ENCODE peak calls at places on chromosomes 5 and 9, in six cellular contexts. T is activated CD8-positive, alpha-beta memory T cell treated with anti-CD3 and anti-CD28 coated beads, Interleukin-2, amount 50 U/mL, for 48 hours; O is stimulated activated CD4-positive, alpha-beta T cell treated with anti-CD3 and anti-CD28 coated beads, Interleukin-2, amount 100 ng/mL, for 48 hours; J is IMR-90; Y is ascending aorta; K is AG08396. B is an unnamed sample.

GRCh38 chr5:40991168-40991980 is 79.8 kb downstream of the MROH2B start:
- DNase-seq in T (no peak), O (no peak), J (peak), Y (peak), K (peak), B (no peak)

GRCh38 chr9:76926324-76926731 is 20.4 kb upstream of the PRUNE2 start:
- DNase-seq in T (no peak), O (no peak), J (peak), Y (peak), K (peak), B (no peak)

GRCh38 chr9:120966005-120966369 is 39.4 kb upstream of the TRAF1 start:
- DNase-seq in T (no peak), O (no peak), J (no peak), Y (no peak), K (no peak), B (no peak)

GRCh38 chr5:10474521-10475075 is 32.9 kb downstream of the ROPN1L start:
- DNase-seq in T (no peak), O (no peak), J (peak), Y (no peak), K (no peak), B (no peak)

GRCh38 chr9:109182940-109183798 is 16.1 kb upstream of the FRRS1L start:
- DNase-seq in T (no peak), O (no peak), J (peak), Y (no peak), K (peak), B (no peak)

GRCh38 chr9:114709636-114710035 is 27.6 kb upstream of the TEX48 start:
- DNase-seq in T (no peak), O (no peak), J (no peak), Y (no peak), K (no peak), B (no peak)

GRCh38 chr5:168317521-168318147 is 26.2 kb downstream of the WWC1 start:
- DNase-seq in T (no peak), O (no peak), J (peak), Y (no peak), K (peak), B (peak)

GRCh38 chr9:5375790-5376477 is 36.3 kb upstream of the RLN1 start:
- DNase-seq in T (no peak), O (no peak), J (no peak), Y (no peak), K (no peak), B (no peak)

GRCh38 chr5:126926152-126926551 is 104.2 kb downstream of the MARCHF3 start:
- DNase-seq in T (no peak), O (no peak), J (no peak), Y (no peak), K (no peak), B (no peak)

GRCh38 chr5:167937628-167938000 is 353.8 kb upstream of the WWC1 start:
- DNase-seq in T (no peak), O (no peak), J (no peak), Y (no peak), K (no peak), B (no peak)

GRCh38 chr5:136620016-136620419 is 254.7 kb upstream of the TRPC7 start:
- DNase-seq in T (no peak), O (no peak), J (peak), Y (no peak), K (no peak), B (no peak)

GRCh38 chr5:1200495-1201326 is 684 bp upstream of the SLC6A19 start:
- DNase-seq in T (no peak), O (no peak), J (no peak), Y (no peak), K (no peak), B (no peak)

GRCh38 chr5:67133781-67134180 is 62.8 kb downstream of the CD180 start:
- DNase-seq in T (no peak), O (no peak), J (no peak), Y (no peak), K (no peak), B (no peak)

GRCh38 chr9:87405677-87406544 is 91.8 kb upstream of the DAPK1 start:
- DNase-seq in T (no peak), O (no peak), J (no peak), Y (no peak), K (no peak), B (no peak)

GRCh38 chr5:11174601-11175000 is 413.6 kb upstream of the DAP start:
- DNase-seq in T (no peak), O (no peak), J (no peak), Y (no peak), K (no peak), B (no peak)

B was measured in kidney epithelial cell.